ENCODE peak calls at places on chromosome 22, in ten cellular contexts. I is tibial nerve, D is GM12878, L is HCT116, N is stomach, H is ovary, Z is IMR-90, Y is uterus, J is HepG2, M is spleen. G is an unnamed sample.

GRCh38 chr22:37472418-37473006 is 13.7 kb downstream of the MFNG start:
- DNase-seq in N (peak; percentile 67), J (peak; percentile 46), M (no peak), Y (no peak), L (no peak), D (no peak), H (no peak), I (no peak), Z (peak; percentile 28), G (no peak)

GRCh38 chr22:36901411-36902142 is 11.9 kb upstream of the CSF2RB start:
- DNase-seq in Z (no peak), M (no peak), D (peak; percentile 90), L (no peak), N (no peak), I (no peak), Y (no peak), H (no peak), J (no peak), G (no peak)

GRCh38 chr22:30541979-30542810 is 4.3 kb downstream of the SEC14L6 start:
- DNase-seq in N (peak; percentile 28), M (no peak), H (no peak), I (no peak), D (no peak), Z (no peak), J (no peak), L (no peak), Y (no peak), G (peak; percentile 58)

GRCh38 chr22:19871023-19871844 is 16.6 kb upstream of the GNB1L start:
- DNase-seq in I (peak; percentile 1), Y (no peak), D (no peak), L (no peak), Z (no peak), J (no peak), M (peak; percentile 59), N (no peak), H (no peak), G (no peak)

GRCh38 chr22:49853981-49854791 is 542 bp downstream of the ZBED4 start:
- DNase-seq in Y (peak; percentile 36), I (no peak), N (no peak), Z (peak; percentile 17), L (no peak), H (peak; percentile 59), M (peak; percentile 91), D (no peak), J (no peak), G (peak; percentile 43)

GRCh38 chr22:29456211-29456671 is 17.9 kb downstream of the RFPL1 start:
- DNase-seq in J (no peak), N (no peak), M (no peak), H (no peak), L (no peak), Y (no peak), Z (peak; percentile 39), D (no peak), I (no peak), G (no peak)

GRCh38 chr22:31394326-31394725 is 5.1 kb upstream of the DRG1 start:
- DNase-seq in Z (peak; percentile 57), J (no peak), D (no peak), N (no peak), L (no peak), Y (no peak), M (no peak), H (no peak), I (no peak), G (no peak)

GRCh38 chr22:20438678-20439492 is 1.3 kb upstream of the SCARF2 start:
- DNase-seq in Y (no peak), N (no peak), J (peak; percentile 37), D (no peak), Z (no peak), M (peak; percentile 77), H (peak; percentile 45), I (no peak), L (no peak), G (no peak)

GRCh38 chr22:43060213-43060612 is 29.0 kb downstream of the TTLL1 start:
- DNase-seq in I (no peak), M (no peak), J (peak; percentile 32), D (no peak), L (no peak), H (no peak), Z (no peak), Y (peak; percentile 26), N (peak; percentile 30), G (peak; percentile 42)

GRCh38 chr22:50144005-50144614 is 26.4 kb upstream of the PANX2 start:
- DNase-seq in I (no peak), M (no peak), Z (no peak), H (no peak), L (no peak), J (no peak), D (no peak), N (no peak), Y (no peak), G (no peak)

GRCh38 chr22:37972527-37972926 is 11.8 kb downstream of the SOX10 start:
- DNase-seq in N (no peak), D (no peak), J (no peak), Y (no peak), M (no peak), I (no peak), Z (no peak), H (no peak), L (no peak), G (peak; percentile 60)

GRCh38 chr22:41116342-41116741 is 23.9 kb downstream of the EP300 start:
- DNase-seq in N (no peak), D (no peak), M (no peak), J (no peak), L (no peak), H (no peak), Z (no peak), Y (no peak), I (no peak), G (no peak)

GRCh38 chr22:37242395-37242918 is 1.6 kb downstream of the RAC2 start:
- DNase-seq in H (peak; percentile 14), Z (peak; percentile 38), L (no peak), N (peak; percentile 74), Y (no peak), D (peak; percentile 92), M (peak; percentile 97), J (no peak), I (no peak), G (peak; percentile 47)

GRCh38 chr22:20393705-20394476 is at the start of gene ZNF74:
- DNase-seq in H (peak; percentile 85), D (peak; percentile 55), M (peak; percentile 95), Z (peak; percentile 88), Y (peak; percentile 87), I (peak; percentile 80), J (peak; percentile 83), N (peak; percentile 90), L (peak; percentile 77), G (peak; percentile 93)

GRCh38 chr22:39030705-39031104 is 9.8 kb downstream of the APOBEC3D start:
- DNase-seq in I (no peak), N (no peak), D (no peak), J (no peak), L (no peak), Y (no peak), Z (no peak), H (no peak), M (no peak), G (no peak)

GRCh38 chr22:37019309-37020191 is at the start of the genes MPST and TST:
- DNase-seq in M (peak; percentile 91), Y (peak; percentile 76), Z (peak; percentile 61), N (peak; percentile 81), D (no peak), J (peak; percentile 62), I (peak; percentile 67), H (peak; percentile 84), L (no peak), G (peak; percentile 82)

GRCh38 chr22:42857845-42858481 is 890 bp upstream of the ARFGAP3 start:
- DNase-seq in H (no peak), J (peak; percentile 14), L (no peak), N (no peak), I (no peak), D (no peak), Y (no peak), M (peak; percentile 80), Z (no peak), G (no peak)

GRCh38 chr22:24951942-24952836 is at the start of gene KIAA1671:
- DNase-seq in J (peak; percentile 86), I (peak; percentile 76), M (peak; percentile 93), N (peak; percentile 91), Y (peak; percentile 80), D (no peak), H (peak; percentile 92), L (peak; percentile 53), Z (peak; percentile 27), G (peak; percentile 92)

GRCh38 chr22:44396021-44396726 is 83.4 kb upstream of the SHISAL1 start:
- DNase-seq in I (no peak), Y (peak; percentile 6), H (no peak), D (no peak), J (no peak), L (no peak), Z (no peak), M (peak; percentile 39), N (peak; percentile 10), G (peak; percentile 4)
- TF ChIP-seq CTCF in I (no peak), Y (no peak), H (no peak), D (no peak), J (no peak), L (no peak), Z (no peak), M (no peak), N (no peak), G (no peak)

GRCh38 chr22:21652010-21652546 is 10.0 kb downstream of the SDF2L1 start:
- DNase-seq in Z (peak; percentile 81), H (peak; percentile 79), J (peak; percentile 84), D (peak; percentile 51), L (peak; percentile 55), I (peak; percentile 78), Y (peak; percentile 84), M (peak; percentile 95), N (peak; percentile 91), G (peak; percentile 95)
- TF ChIP-seq POLR2A in Z (peak; percentile 37), H (no peak), J (peak; percentile 56), D (peak; percentile 95), L (no peak), I (no peak), Y (no peak), M (no peak), N (no peak), G (no peak)

GRCh38 chr22:32620992-32621391 is 146.4 kb downstream of the FBXO7 start:
- DNase-seq in N (no peak), H (no peak), Z (no peak), I (no peak), J (peak; percentile 24), Y (no peak), D (no peak), M (peak; percentile 25), L (no peak), G (no peak)
- TF ChIP-seq CTCF in N (no peak), H (no peak), Z (no peak), I (no peak), J (no peak), Y (no peak), D (no peak), M (no peak), L (peak; percentile 12), G (no peak)

DNA sequence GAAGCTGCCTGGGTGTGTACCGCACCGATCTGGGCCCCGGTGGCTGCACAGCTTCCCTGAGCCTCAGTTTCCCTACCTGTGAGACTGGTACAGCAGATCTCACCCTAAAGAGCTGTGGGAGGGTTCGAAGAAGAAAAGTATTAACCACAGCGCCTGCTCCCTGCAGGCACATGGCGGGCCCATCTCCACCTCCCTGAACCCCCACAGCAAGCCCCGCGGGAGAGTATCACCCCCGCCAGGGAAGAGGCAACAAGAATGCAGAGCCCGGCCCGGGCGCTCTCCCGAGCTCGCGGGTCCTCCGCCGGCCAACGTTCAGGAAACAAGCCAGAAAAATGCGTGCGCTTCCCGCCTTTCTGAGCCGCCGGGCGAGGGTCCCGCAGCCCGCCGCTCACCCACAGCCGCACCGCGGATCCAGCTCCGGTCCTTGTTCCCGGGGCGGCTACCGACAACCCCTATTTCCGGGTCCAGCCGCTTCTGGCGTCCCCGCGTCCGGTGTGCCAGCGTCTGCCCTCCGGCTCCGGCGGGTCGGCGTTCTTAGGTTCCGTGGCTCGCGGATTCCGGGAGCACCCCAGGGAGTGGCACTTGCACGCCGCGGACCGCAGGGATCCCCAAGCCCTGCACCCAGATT is at the start of gene TOP3B:
- DNase-seq in Z (peak; percentile 69), I (peak; percentile 55), N (peak; percentile 88), J (peak; percentile 52), L (peak; percentile 43), D (peak; percentile 17), Y (peak; percentile 75), H (peak; percentile 78), M (peak; percentile 95), G (peak; percentile 85)
- TF ChIP-seq POLR2A in Z (peak; percentile 64), I (no peak), N (no peak), J (peak; percentile 82), L (peak; percentile 75), D (peak; percentile 92), Y (peak; percentile 36), H (peak; percentile 17), M (no peak), G (no peak)